ENCODE peak calls at places on chromosomes 1 and 21, in six cellular contexts. One of them, this sample, is unnamed.

GRCh38 chr1:245622332-245623014 is 467.7 kb downstream of the KIF26B start:
- DNase-seq in activated CD8-positive, alpha-beta T cell treated with anti-CD3 and anti-CD28 coated beads, Interleukin-2, amount 10 ng/mL, durations not matched to agents 7 days and 5 days: no peak
- DNase-seq in activated naive CD4-positive, alpha-beta T cell treated with Interleukin-2 at 50 U/mL for 16 hours: no peak
- DNase-seq in dermis blood vessel endothelial cell: no peak
- DNase-seq in fibroblast of gingiva: no peak
- DNase-seq in spleen: peak
- DNase-seq in this sample: no peak

GRCh38 chr1:156491151-156491949 is 9.2 kb downstream of the MEF2D start:
- DNase-seq in activated CD8-positive, alpha-beta T cell treated with anti-CD3 and anti-CD28 coated beads, Interleukin-2, amount 10 ng/mL, durations not matched to agents 7 days and 5 days: no peak
- DNase-seq in activated naive CD4-positive, alpha-beta T cell treated with Interleukin-2 at 50 U/mL for 16 hours: no peak
- DNase-seq in dermis blood vessel endothelial cell: no peak
- DNase-seq in fibroblast of gingiva: no peak
- DNase-seq in spleen: no peak
- DNase-seq in this sample: no peak

GRCh38 chr1:246317291-246317690 is 189.8 kb downstream of the SMYD3 start:
- DNase-seq in activated CD8-positive, alpha-beta T cell treated with anti-CD3 and anti-CD28 coated beads, Interleukin-2, amount 10 ng/mL, durations not matched to agents 7 days and 5 days: no peak
- DNase-seq in activated naive CD4-positive, alpha-beta T cell treated with Interleukin-2 at 50 U/mL for 16 hours: no peak
- DNase-seq in dermis blood vessel endothelial cell: no peak
- DNase-seq in fibroblast of gingiva: no peak
- DNase-seq in spleen: no peak
- DNase-seq in this sample: no peak

GRCh38 chr1:236689713-236690569 is 3.6 kb downstream of the ACTN2 start:
- DNase-seq in activated CD8-positive, alpha-beta T cell treated with anti-CD3 and anti-CD28 coated beads, Interleukin-2, amount 10 ng/mL, durations not matched to agents 7 days and 5 days: no peak
- DNase-seq in activated naive CD4-positive, alpha-beta T cell treated with Interleukin-2 at 50 U/mL for 16 hours: no peak
- DNase-seq in dermis blood vessel endothelial cell: no peak
- DNase-seq in fibroblast of gingiva: no peak
- DNase-seq in spleen: no peak
- DNase-seq in this sample: no peak

GRCh38 chr1:212293579-212293978 is 8.4 kb downstream of the PPP2R5A start:
- DNase-seq in activated CD8-positive, alpha-beta T cell treated with anti-CD3 and anti-CD28 coated beads, Interleukin-2, amount 10 ng/mL, durations not matched to agents 7 days and 5 days: no peak
- DNase-seq in activated naive CD4-positive, alpha-beta T cell treated with Interleukin-2 at 50 U/mL for 16 hours: no peak
- DNase-seq in dermis blood vessel endothelial cell: peak
- DNase-seq in fibroblast of gingiva: no peak
- DNase-seq in spleen: no peak
- DNase-seq in this sample: no peak

GRCh38 chr1:161801955-161802354 is 35.8 kb downstream of the ATF6 start:
- DNase-seq in activated CD8-positive, alpha-beta T cell treated with anti-CD3 and anti-CD28 coated beads, Interleukin-2, amount 10 ng/mL, durations not matched to agents 7 days and 5 days: no peak
- DNase-seq in activated naive CD4-positive, alpha-beta T cell treated with Interleukin-2 at 50 U/mL for 16 hours: no peak
- DNase-seq in dermis blood vessel endothelial cell: no peak
- DNase-seq in fibroblast of gingiva: no peak
- DNase-seq in spleen: no peak
- DNase-seq in this sample: no peak

GRCh38 chr1:94903318-94904009 is 23.4 kb downstream of the CNN3 start:
- DNase-seq in activated CD8-positive, alpha-beta T cell treated with anti-CD3 and anti-CD28 coated beads, Interleukin-2, amount 10 ng/mL, durations not matched to agents 7 days and 5 days: no peak
- DNase-seq in activated naive CD4-positive, alpha-beta T cell treated with Interleukin-2 at 50 U/mL for 16 hours: no peak
- DNase-seq in dermis blood vessel endothelial cell: no peak
- DNase-seq in fibroblast of gingiva: no peak
- DNase-seq in spleen: no peak
- DNase-seq in this sample: no peak

GRCh38 chr1:221203224-221204054 is 324.2 kb downstream of the HLX start:
- DNase-seq in activated CD8-positive, alpha-beta T cell treated with anti-CD3 and anti-CD28 coated beads, Interleukin-2, amount 10 ng/mL, durations not matched to agents 7 days and 5 days: peak
- DNase-seq in activated naive CD4-positive, alpha-beta T cell treated with Interleukin-2 at 50 U/mL for 16 hours: peak
- DNase-seq in dermis blood vessel endothelial cell: peak
- DNase-seq in fibroblast of gingiva: peak
- DNase-seq in spleen: peak
- DNase-seq in this sample: peak

GRCh38 chr1:175922254-175922881 is 179.0 kb upstream of the TNR start:
- DNase-seq in activated CD8-positive, alpha-beta T cell treated with anti-CD3 and anti-CD28 coated beads, Interleukin-2, amount 10 ng/mL, durations not matched to agents 7 days and 5 days: no peak
- DNase-seq in activated naive CD4-positive, alpha-beta T cell treated with Interleukin-2 at 50 U/mL for 16 hours: no peak
- DNase-seq in dermis blood vessel endothelial cell: no peak
- DNase-seq in fibroblast of gingiva: no peak
- DNase-seq in spleen: no peak
- DNase-seq in this sample: no peak

GRCh38 chr1:9249534-9250335 is 15.2 kb downstream of the H6PD start:
- DNase-seq in activated CD8-positive, alpha-beta T cell treated with anti-CD3 and anti-CD28 coated beads, Interleukin-2, amount 10 ng/mL, durations not matched to agents 7 days and 5 days: peak
- DNase-seq in activated naive CD4-positive, alpha-beta T cell treated with Interleukin-2 at 50 U/mL for 16 hours: peak
- DNase-seq in dermis blood vessel endothelial cell: peak
- DNase-seq in fibroblast of gingiva: peak
- DNase-seq in spleen: peak
- DNase-seq in this sample: peak

GRCh38 chr1:31592132-31592531 is 15.8 kb downstream of the TINAGL1 start:
- DNase-seq in activated CD8-positive, alpha-beta T cell treated with anti-CD3 and anti-CD28 coated beads, Interleukin-2, amount 10 ng/mL, durations not matched to agents 7 days and 5 days: no peak
- DNase-seq in activated naive CD4-positive, alpha-beta T cell treated with Interleukin-2 at 50 U/mL for 16 hours: no peak
- DNase-seq in dermis blood vessel endothelial cell: no peak
- DNase-seq in fibroblast of gingiva: no peak
- DNase-seq in spleen: no peak
- DNase-seq in this sample: no peak

GRCh38 chr1:119865607-119866006 is 30.7 kb downstream of the ADAM30 start:
- DNase-seq in activated CD8-positive, alpha-beta T cell treated with anti-CD3 and anti-CD28 coated beads, Interleukin-2, amount 10 ng/mL, durations not matched to agents 7 days and 5 days: no peak
- DNase-seq in activated naive CD4-positive, alpha-beta T cell treated with Interleukin-2 at 50 U/mL for 16 hours: no peak
- DNase-seq in dermis blood vessel endothelial cell: no peak
- DNase-seq in fibroblast of gingiva: peak
- DNase-seq in spleen: no peak
- DNase-seq in this sample: no peak

GRCh38 chr1:11478571-11479374 is at the start of gene DISP3:
- DNase-seq in activated CD8-positive, alpha-beta T cell treated with anti-CD3 and anti-CD28 coated beads, Interleukin-2, amount 10 ng/mL, durations not matched to agents 7 days and 5 days: peak
- DNase-seq in activated naive CD4-positive, alpha-beta T cell treated with Interleukin-2 at 50 U/mL for 16 hours: peak
- DNase-seq in dermis blood vessel endothelial cell: peak
- DNase-seq in fibroblast of gingiva: peak
- DNase-seq in spleen: peak
- DNase-seq in this sample: peak

GRCh38 chr1:222224576-222224975 is 323.3 kb downstream of the HHIPL2 start:
- DNase-seq in activated CD8-positive, alpha-beta T cell treated with anti-CD3 and anti-CD28 coated beads, Interleukin-2, amount 10 ng/mL, durations not matched to agents 7 days and 5 days: no peak
- DNase-seq in activated naive CD4-positive, alpha-beta T cell treated with Interleukin-2 at 50 U/mL for 16 hours: no peak
- DNase-seq in dermis blood vessel endothelial cell: no peak
- DNase-seq in fibroblast of gingiva: no peak
- DNase-seq in spleen: no peak
- DNase-seq in this sample: no peak

GRCh38 chr21:45390121-45390751 is 14.7 kb upstream of the COL18A1 start:
- DNase-seq in activated CD8-positive, alpha-beta T cell treated with anti-CD3 and anti-CD28 coated beads, Interleukin-2, amount 10 ng/mL, durations not matched to agents 7 days and 5 days: no peak
- DNase-seq in activated naive CD4-positive, alpha-beta T cell treated with Interleukin-2 at 50 U/mL for 16 hours: no peak
- DNase-seq in dermis blood vessel endothelial cell: no peak
- DNase-seq in fibroblast of gingiva: no peak
- DNase-seq in spleen: peak
- DNase-seq in this sample: peak

GRCh38 chr1:154767315-154768240 is 102.5 kb downstream of the KCNN3 start:
- DNase-seq in activated CD8-positive, alpha-beta T cell treated with anti-CD3 and anti-CD28 coated beads, Interleukin-2, amount 10 ng/mL, durations not matched to agents 7 days and 5 days: no peak
- DNase-seq in activated naive CD4-positive, alpha-beta T cell treated with Interleukin-2 at 50 U/mL for 16 hours: no peak
- DNase-seq in dermis blood vessel endothelial cell: peak
- DNase-seq in fibroblast of gingiva: no peak
- DNase-seq in spleen: peak
- DNase-seq in this sample: no peak

GRCh38 chr1:218367118-218367517 is 22.0 kb downstream of the TGFB2 start:
- DNase-seq in activated CD8-positive, alpha-beta T cell treated with anti-CD3 and anti-CD28 coated beads, Interleukin-2, amount 10 ng/mL, durations not matched to agents 7 days and 5 days: no peak
- DNase-seq in activated naive CD4-positive, alpha-beta T cell treated with Interleukin-2 at 50 U/mL for 16 hours: no peak
- DNase-seq in dermis blood vessel endothelial cell: no peak
- DNase-seq in fibroblast of gingiva: no peak
- DNase-seq in spleen: no peak
- DNase-seq in this sample: no peak

GRCh38 chr1:242751941-242752340 is 227.4 kb upstream of the PLD5 start:
- DNase-seq in activated CD8-positive, alpha-beta T cell treated with anti-CD3 and anti-CD28 coated beads, Interleukin-2, amount 10 ng/mL, durations not matched to agents 7 days and 5 days: no peak
- DNase-seq in activated naive CD4-positive, alpha-beta T cell treated with Interleukin-2 at 50 U/mL for 16 hours: no peak
- DNase-seq in dermis blood vessel endothelial cell: no peak
- DNase-seq in fibroblast of gingiva: no peak
- DNase-seq in spleen: no peak
- DNase-seq in this sample: no peak

GRCh38 chr1:34688358-34688757 is 66.5 kb upstream of the GJB5 start:
- DNase-seq in activated CD8-positive, alpha-beta T cell treated with anti-CD3 and anti-CD28 coated beads, Interleukin-2, amount 10 ng/mL, durations not matched to agents 7 days and 5 days: no peak
- DNase-seq in activated naive CD4-positive, alpha-beta T cell treated with Interleukin-2 at 50 U/mL for 16 hours: no peak
- DNase-seq in dermis blood vessel endothelial cell: no peak
- DNase-seq in fibroblast of gingiva: no peak
- DNase-seq in spleen: no peak
- DNase-seq in this sample: no peak

GRCh38 chr1:1122078-1122811 is 6.4 kb upstream of the C1orf159 start:
- DNase-seq in activated CD8-positive, alpha-beta T cell treated with anti-CD3 and anti-CD28 coated beads, Interleukin-2, amount 10 ng/mL, durations not matched to agents 7 days and 5 days: peak
- DNase-seq in activated naive CD4-positive, alpha-beta T cell treated with Interleukin-2 at 50 U/mL for 16 hours: peak
- DNase-seq in dermis blood vessel endothelial cell: peak
- DNase-seq in fibroblast of gingiva: peak
- DNase-seq in spleen: peak
- DNase-seq in this sample: peak

GRCh38 chr1:171600852-171601251 is 21.2 kb upstream of the MYOCOS start:
- DNase-seq in activated CD8-positive, alpha-beta T cell treated with anti-CD3 and anti-CD28 coated beads, Interleukin-2, amount 10 ng/mL, durations not matched to agents 7 days and 5 days: no peak
- DNase-seq in activated naive CD4-positive, alpha-beta T cell treated with Interleukin-2 at 50 U/mL for 16 hours: no peak
- DNase-seq in dermis blood vessel endothelial cell: no peak
- DNase-seq in fibroblast of gingiva: no peak
- DNase-seq in spleen: no peak
- DNase-seq in this sample: no peak

GRCh38 chr1:16048573-16049189 is 5.1 kb downstream of the CLCNKB start:
- DNase-seq in activated CD8-positive, alpha-beta T cell treated with anti-CD3 and anti-CD28 coated beads, Interleukin-2, amount 10 ng/mL, durations not matched to agents 7 days and 5 days: peak
- DNase-seq in activated naive CD4-positive, alpha-beta T cell treated with Interleukin-2 at 50 U/mL for 16 hours: peak
- DNase-seq in dermis blood vessel endothelial cell: peak
- DNase-seq in fibroblast of gingiva: peak
- DNase-seq in spleen: no peak
- DNase-seq in this sample: peak

GRCh38 chr1:94608142-94608851 is 66.7 kb upstream of the F3 start:
- DNase-seq in activated CD8-positive, alpha-beta T cell treated with anti-CD3 and anti-CD28 coated beads, Interleukin-2, amount 10 ng/mL, durations not matched to agents 7 days and 5 days: no peak
- DNase-seq in activated naive CD4-positive, alpha-beta T cell treated with Interleukin-2 at 50 U/mL for 16 hours: no peak
- DNase-seq in dermis blood vessel endothelial cell: no peak
- DNase-seq in fibroblast of gingiva: no peak
- DNase-seq in spleen: no peak
- DNase-seq in this sample: no peak

GRCh38 chr1:3369437-3370076 is 84.9 kb upstream of the ARHGEF16 start:
- DNase-seq in activated CD8-positive, alpha-beta T cell treated with anti-CD3 and anti-CD28 coated beads, Interleukin-2, amount 10 ng/mL, durations not matched to agents 7 days and 5 days: no peak
- DNase-seq in activated naive CD4-positive, alpha-beta T cell treated with Interleukin-2 at 50 U/mL for 16 hours: no peak
- DNase-seq in dermis blood vessel endothelial cell: no peak
- DNase-seq in fibroblast of gingiva: peak
- DNase-seq in spleen: no peak
- DNase-seq in this sample: no peak

GRCh38 chr21:40706806-40707205 is 140.2 kb downstream of the DSCAM start:
- DNase-seq in activated CD8-positive, alpha-beta T cell treated with anti-CD3 and anti-CD28 coated beads, Interleukin-2, amount 10 ng/mL, durations not matched to agents 7 days and 5 days: no peak
- DNase-seq in activated naive CD4-positive, alpha-beta T cell treated with Interleukin-2 at 50 U/mL for 16 hours: no peak
- DNase-seq in dermis blood vessel endothelial cell: no peak
- DNase-seq in fibroblast of gingiva: no peak
- DNase-seq in spleen: no peak
- DNase-seq in this sample: no peak

GRCh38 chr1:18874036-18874435 is 14.6 kb upstream of the TAS1R2 start:
- DNase-seq in activated CD8-positive, alpha-beta T cell treated with anti-CD3 and anti-CD28 coated beads, Interleukin-2, amount 10 ng/mL, durations not matched to agents 7 days and 5 days: no peak
- DNase-seq in activated naive CD4-positive, alpha-beta T cell treated with Interleukin-2 at 50 U/mL for 16 hours: no peak
- DNase-seq in dermis blood vessel endothelial cell: no peak
- DNase-seq in fibroblast of gingiva: no peak
- DNase-seq in spleen: no peak
- DNase-seq in this sample: no peak

GRCh38 chr1:18530567-18531502 is 50.1 kb downstream of the KLHDC7A start:
- DNase-seq in activated CD8-positive, alpha-beta T cell treated with anti-CD3 and anti-CD28 coated beads, Interleukin-2, amount 10 ng/mL, durations not matched to agents 7 days and 5 days: no peak
- DNase-seq in activated naive CD4-positive, alpha-beta T cell treated with Interleukin-2 at 50 U/mL for 16 hours: no peak
- DNase-seq in dermis blood vessel endothelial cell: no peak
- DNase-seq in fibroblast of gingiva: no peak
- DNase-seq in spleen: peak
- DNase-seq in this sample: no peak

GRCh38 chr1:20212685-20213331 is 26.5 kb upstream of the PLA2G2C start:
- DNase-seq in activated CD8-positive, alpha-beta T cell treated with anti-CD3 and anti-CD28 coated beads, Interleukin-2, amount 10 ng/mL, durations not matched to agents 7 days and 5 days: peak
- DNase-seq in activated naive CD4-positive, alpha-beta T cell treated with Interleukin-2 at 50 U/mL for 16 hours: peak
- DNase-seq in dermis blood vessel endothelial cell: peak
- DNase-seq in fibroblast of gingiva: peak
- DNase-seq in spleen: peak
- DNase-seq in this sample: peak

GRCh38 chr1:200684015-200684414 is 14.3 kb upstream of the DDX59 start:
- DNase-seq in activated CD8-positive, alpha-beta T cell treated with anti-CD3 and anti-CD28 coated beads, Interleukin-2, amount 10 ng/mL, durations not matched to agents 7 days and 5 days: no peak
- DNase-seq in activated naive CD4-positive, alpha-beta T cell treated with Interleukin-2 at 50 U/mL for 16 hours: no peak
- DNase-seq in dermis blood vessel endothelial cell: no peak
- DNase-seq in fibroblast of gingiva: peak
- DNase-seq in spleen: no peak
- DNase-seq in this sample: no peak

GRCh38 chr1:246537887-246538286 is 28.2 kb downstream of the TFB2M start:
- DNase-seq in activated CD8-positive, alpha-beta T cell treated with anti-CD3 and anti-CD28 coated beads, Interleukin-2, amount 10 ng/mL, durations not matched to agents 7 days and 5 days: no peak
- DNase-seq in activated naive CD4-positive, alpha-beta T cell treated with Interleukin-2 at 50 U/mL for 16 hours: no peak
- DNase-seq in dermis blood vessel endothelial cell: no peak
- DNase-seq in fibroblast of gingiva: no peak
- DNase-seq in spleen: no peak
- DNase-seq in this sample: no peak

GRCh38 chr1:34500451-34500850 is 254.4 kb upstream of the GJB5 start:
- DNase-seq in activated CD8-positive, alpha-beta T cell treated with anti-CD3 and anti-CD28 coated beads, Interleukin-2, amount 10 ng/mL, durations not matched to agents 7 days and 5 days: peak
- DNase-seq in activated naive CD4-positive, alpha-beta T cell treated with Interleukin-2 at 50 U/mL for 16 hours: no peak
- DNase-seq in dermis blood vessel endothelial cell: peak
- DNase-seq in fibroblast of gingiva: no peak
- DNase-seq in spleen: no peak
- DNase-seq in this sample: peak

GRCh38 chr1:53715478-53715877 is 23.5 kb downstream of the GLIS1 start:
- DNase-seq in activated CD8-positive, alpha-beta T cell treated with anti-CD3 and anti-CD28 coated beads, Interleukin-2, amount 10 ng/mL, durations not matched to agents 7 days and 5 days: peak
- DNase-seq in activated naive CD4-positive, alpha-beta T cell treated with Interleukin-2 at 50 U/mL for 16 hours: no peak
- DNase-seq in dermis blood vessel endothelial cell: peak
- DNase-seq in fibroblast of gingiva: no peak
- DNase-seq in spleen: no peak
- DNase-seq in this sample: no peak

GRCh38 chr1:199909137-199909536 is 118.4 kb upstream of the NR5A2 start:
- DNase-seq in activated CD8-positive, alpha-beta T cell treated with anti-CD3 and anti-CD28 coated beads, Interleukin-2, amount 10 ng/mL, durations not matched to agents 7 days and 5 days: no peak
- DNase-seq in activated naive CD4-positive, alpha-beta T cell treated with Interleukin-2 at 50 U/mL for 16 hours: no peak
- DNase-seq in dermis blood vessel endothelial cell: peak
- DNase-seq in fibroblast of gingiva: no peak
- DNase-seq in spleen: no peak
- DNase-seq in this sample: no peak

GRCh38 chr1:12617901-12618660 is at the start of gene DHRS3:
- DNase-seq in activated CD8-positive, alpha-beta T cell treated with anti-CD3 and anti-CD28 coated beads, Interleukin-2, amount 10 ng/mL, durations not matched to agents 7 days and 5 days: peak
- DNase-seq in activated naive CD4-positive, alpha-beta T cell treated with Interleukin-2 at 50 U/mL for 16 hours: peak
- DNase-seq in dermis blood vessel endothelial cell: peak
- DNase-seq in fibroblast of gingiva: peak
- DNase-seq in spleen: peak
- DNase-seq in this sample: peak

GRCh38 chr1:53368314-53369033 is 40.6 kb upstream of the LRP8 start:
- DNase-seq in activated CD8-positive, alpha-beta T cell treated with anti-CD3 and anti-CD28 coated beads, Interleukin-2, amount 10 ng/mL, durations not matched to agents 7 days and 5 days: no peak
- DNase-seq in activated naive CD4-positive, alpha-beta T cell treated with Interleukin-2 at 50 U/mL for 16 hours: no peak
- DNase-seq in dermis blood vessel endothelial cell: no peak
- DNase-seq in fibroblast of gingiva: no peak
- DNase-seq in spleen: peak
- DNase-seq in this sample: peak

GRCh38 chr1:236083650-236084385 is 18.9 kb upstream of the NID1 start:
- DNase-seq in activated CD8-positive, alpha-beta T cell treated with anti-CD3 and anti-CD28 coated beads, Interleukin-2, amount 10 ng/mL, durations not matched to agents 7 days and 5 days: no peak
- DNase-seq in activated naive CD4-positive, alpha-beta T cell treated with Interleukin-2 at 50 U/mL for 16 hours: no peak
- DNase-seq in dermis blood vessel endothelial cell: peak
- DNase-seq in fibroblast of gingiva: no peak
- DNase-seq in spleen: no peak
- DNase-seq in this sample: no peak

GRCh38 chr1:65357291-65357960 is 48.1 kb downstream of the DNAJC6 start:
- DNase-seq in activated CD8-positive, alpha-beta T cell treated with anti-CD3 and anti-CD28 coated beads, Interleukin-2, amount 10 ng/mL, durations not matched to agents 7 days and 5 days: no peak
- DNase-seq in activated naive CD4-positive, alpha-beta T cell treated with Interleukin-2 at 50 U/mL for 16 hours: no peak
- DNase-seq in dermis blood vessel endothelial cell: peak
- DNase-seq in fibroblast of gingiva: peak
- DNase-seq in spleen: no peak
- DNase-seq in this sample: no peak

GRCh38 chr1:211285196-211285595 is 26.0 kb downstream of the RCOR3 start:
- DNase-seq in activated CD8-positive, alpha-beta T cell treated with anti-CD3 and anti-CD28 coated beads, Interleukin-2, amount 10 ng/mL, durations not matched to agents 7 days and 5 days: no peak
- DNase-seq in activated naive CD4-positive, alpha-beta T cell treated with Interleukin-2 at 50 U/mL for 16 hours: no peak
- DNase-seq in dermis blood vessel endothelial cell: peak
- DNase-seq in fibroblast of gingiva: no peak
- DNase-seq in spleen: no peak
- DNase-seq in this sample: no peak

This sample was measured in kidney.